ENCODE peak calls at places on chromosomes 6 and 20, in seven cellular contexts. One of them, this sample, is unnamed.

GRCh38 chr20:37736132-37736531 is 42.3 kb downstream of the CTNNBL1 start:
- DNase-seq in A549: no peak
- DNase-seq in tibial nerve: no peak
- DNase-seq in H1: no peak
- DNase-seq in stomach: no peak
- DNase-seq in sigmoid colon: no peak
- DNase-seq in GM12878: no peak
- DNase-seq in this sample: no peak

GRCh38 chr6:30447237-30447636 is 42.1 kb upstream of the HLA-E start:
- DNase-seq in A549: peak
- DNase-seq in tibial nerve: no peak
- DNase-seq in H1: peak
- DNase-seq in stomach: no peak
- DNase-seq in sigmoid colon: no peak
- DNase-seq in GM12878: no peak
- DNase-seq in this sample: no peak

GRCh38 chr20:64233725-64234124 is 21.8 kb upstream of the PCMTD2 start:
- DNase-seq in A549: no peak
- DNase-seq in tibial nerve: no peak
- DNase-seq in H1: no peak
- DNase-seq in stomach: peak
- DNase-seq in sigmoid colon: no peak
- DNase-seq in GM12878: no peak
- DNase-seq in this sample: no peak

GRCh38 chr6:166167801-166168615 is at the start of gene TBXT:
- DNase-seq in A549: no peak
- DNase-seq in tibial nerve: no peak
- DNase-seq in H1: peak
- DNase-seq in stomach: no peak
- DNase-seq in sigmoid colon: no peak
- DNase-seq in GM12878: peak
- DNase-seq in this sample: no peak

GRCh38 chr6:16514249-16514648 is 247.0 kb downstream of the ATXN1 start:
- DNase-seq in A549: peak
- DNase-seq in tibial nerve: peak
- DNase-seq in H1: no peak
- DNase-seq in stomach: no peak
- DNase-seq in sigmoid colon: no peak
- DNase-seq in GM12878: no peak
- DNase-seq in this sample: no peak

GRCh38 chr6:137025786-137026730 is 18.7 kb downstream of the IL20RA start:
- DNase-seq in A549: no peak
- DNase-seq in tibial nerve: no peak
- DNase-seq in H1: no peak
- DNase-seq in stomach: no peak
- DNase-seq in sigmoid colon: no peak
- DNase-seq in GM12878: peak
- DNase-seq in this sample: no peak

GRCh38 chr20:19756756-19757486 is 1.1 kb upstream of the RIN2 start:
- DNase-seq in A549: no peak
- DNase-seq in tibial nerve: no peak
- DNase-seq in H1: no peak
- DNase-seq in stomach: peak
- DNase-seq in sigmoid colon: peak
- DNase-seq in GM12878: no peak
- DNase-seq in this sample: no peak

GRCh38 chr20:24816907-24817306 is 132.2 kb upstream of the CST7 start:
- DNase-seq in A549: no peak
- DNase-seq in tibial nerve: no peak
- DNase-seq in H1: no peak
- DNase-seq in stomach: no peak
- DNase-seq in sigmoid colon: no peak
- DNase-seq in GM12878: no peak
- DNase-seq in this sample: peak

GRCh38 chr20:49712918-49713778 is 530 bp downstream of the B4GALT5 start:
- DNase-seq in A549: no peak
- DNase-seq in tibial nerve: no peak
- DNase-seq in H1: peak
- DNase-seq in stomach: peak
- DNase-seq in sigmoid colon: peak
- DNase-seq in GM12878: no peak
- DNase-seq in this sample: peak

GRCh38 chr6:26550250-26550993 is 12.3 kb downstream of the HMGN4 start:
- DNase-seq in A549: peak
- DNase-seq in tibial nerve: no peak
- DNase-seq in H1: peak
- DNase-seq in stomach: peak
- DNase-seq in sigmoid colon: peak
- DNase-seq in GM12878: no peak
- DNase-seq in this sample: no peak

GRCh38 chr6:135066806-135067205 is 12.2 kb upstream of the HBS1L start:
- DNase-seq in A549: no peak
- DNase-seq in tibial nerve: no peak
- DNase-seq in H1: no peak
- DNase-seq in stomach: no peak
- DNase-seq in sigmoid colon: no peak
- DNase-seq in GM12878: no peak
- DNase-seq in this sample: no peak

GRCh38 chr6:126176266-126176665 is 163.6 kb upstream of the CENPW start:
- DNase-seq in A549: peak
- DNase-seq in tibial nerve: no peak
- DNase-seq in H1: no peak
- DNase-seq in stomach: no peak
- DNase-seq in sigmoid colon: no peak
- DNase-seq in GM12878: no peak
- DNase-seq in this sample: no peak

GRCh38 chr6:14880717-14881116 is 365.2 kb upstream of the JARID2 start:
- DNase-seq in A549: no peak
- DNase-seq in tibial nerve: no peak
- DNase-seq in H1: no peak
- DNase-seq in stomach: no peak
- DNase-seq in sigmoid colon: no peak
- DNase-seq in GM12878: no peak
- DNase-seq in this sample: no peak

GRCh38 chr6:145814035-145814500 is 527 bp downstream of the FBXO30 start:
- DNase-seq in A549: peak
- DNase-seq in tibial nerve: no peak
- DNase-seq in H1: no peak
- DNase-seq in stomach: no peak
- DNase-seq in sigmoid colon: peak
- DNase-seq in GM12878: peak
- DNase-seq in this sample: no peak

GRCh38 chr20:4484431-4485057 is 237.2 kb upstream of the PRND start:
- DNase-seq in A549: no peak
- DNase-seq in tibial nerve: no peak
- DNase-seq in H1: no peak
- DNase-seq in stomach: no peak
- DNase-seq in sigmoid colon: no peak
- DNase-seq in GM12878: no peak
- DNase-seq in this sample: no peak

GRCh38 chr6:132334517-132334876 is 66.8 kb downstream of the MOXD1 start:
- DNase-seq in A549: no peak
- DNase-seq in tibial nerve: no peak
- DNase-seq in H1: no peak
- DNase-seq in stomach: no peak
- DNase-seq in sigmoid colon: no peak
- DNase-seq in GM12878: no peak
- DNase-seq in this sample: no peak

GRCh38 chr6:116969211-116969863 is 92.3 kb downstream of the RFX6 start:
- DNase-seq in A549: peak
- DNase-seq in tibial nerve: no peak
- DNase-seq in H1: no peak
- DNase-seq in stomach: peak
- DNase-seq in sigmoid colon: no peak
- DNase-seq in GM12878: no peak
- DNase-seq in this sample: no peak

GRCh38 chr6:52499026-52499425 is 77.8 kb downstream of the TRAM2 start:
- DNase-seq in A549: no peak
- DNase-seq in tibial nerve: no peak
- DNase-seq in H1: peak
- DNase-seq in stomach: no peak
- DNase-seq in sigmoid colon: no peak
- DNase-seq in GM12878: no peak
- DNase-seq in this sample: no peak
- H3K27ac ChIP-seq in A549: peak
- H3K27ac ChIP-seq in tibial nerve: no peak
- H3K27ac ChIP-seq in H1: no peak
- H3K27ac ChIP-seq in stomach: peak
- H3K27ac ChIP-seq in sigmoid colon: peak
- H3K27ac ChIP-seq in GM12878: peak
- H3K27ac ChIP-seq in this sample: no peak

DNA sequence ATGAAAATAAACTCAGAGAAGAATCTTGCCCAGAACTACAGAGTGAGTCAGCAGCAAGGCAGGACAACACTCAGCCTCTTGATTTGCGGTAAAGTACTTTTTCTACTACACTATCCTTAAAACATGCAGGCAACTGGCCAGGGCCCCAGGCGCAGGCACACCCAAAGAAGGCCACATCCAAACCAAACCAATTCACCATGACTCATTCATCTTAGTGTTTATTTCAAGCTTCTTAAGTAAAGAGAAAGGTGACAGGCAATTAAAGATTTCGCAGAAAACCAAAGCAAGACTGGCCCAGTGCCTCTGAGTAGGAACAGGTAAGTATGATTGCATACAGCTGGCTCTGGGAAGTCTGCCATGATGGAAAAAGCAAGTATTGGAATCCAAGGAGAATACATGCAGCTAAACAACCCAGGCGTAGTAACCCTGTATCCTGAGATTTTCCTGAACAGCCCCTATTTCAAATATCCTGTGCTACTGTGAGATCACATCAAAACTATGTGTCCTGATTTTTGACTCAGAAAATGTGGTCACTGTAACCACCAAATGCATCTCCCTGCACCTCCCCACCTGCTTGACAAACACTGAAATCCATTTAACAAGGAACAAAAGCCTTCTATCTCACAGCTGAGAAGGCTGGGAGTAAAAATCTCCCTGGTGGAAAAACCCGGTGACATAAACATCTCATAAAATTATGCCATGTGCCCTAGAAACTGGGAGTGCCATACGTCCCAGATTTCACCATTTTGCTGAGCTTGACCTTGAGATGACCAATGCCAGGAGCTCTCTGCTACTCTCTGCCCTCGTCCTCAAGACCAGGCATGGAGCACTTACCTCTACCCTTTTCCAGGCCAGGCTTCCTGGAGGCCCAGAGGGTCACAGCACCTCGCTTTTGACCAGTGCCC is 12.4 kb downstream of the WFDC3 start:
- DNase-seq in A549: peak
- DNase-seq in tibial nerve: peak
- DNase-seq in H1: no peak
- DNase-seq in stomach: peak
- DNase-seq in sigmoid colon: peak
- DNase-seq in GM12878: no peak
- DNase-seq in this sample: peak
- TF ChIP-seq EP300 in A549: no peak
- TF ChIP-seq EP300 in tibial nerve: no peak
- TF ChIP-seq EP300 in H1: no peak
- TF ChIP-seq EP300 in stomach: peak
- TF ChIP-seq EP300 in sigmoid colon: peak
- TF ChIP-seq EP300 in GM12878: no peak
- TF ChIP-seq EP300 in this sample: no peak

GRCh38 chr20:44720617-44720993 is 5.4 kb downstream of the CCN5 start:
- DNase-seq in A549: peak
- DNase-seq in tibial nerve: no peak
- DNase-seq in H1: no peak
- DNase-seq in stomach: no peak
- DNase-seq in sigmoid colon: no peak
- DNase-seq in GM12878: no peak
- DNase-seq in this sample: no peak

GRCh38 chr20:44715495-44716308 is 533 bp downstream of the CCN5 start:
- DNase-seq in A549: no peak
- DNase-seq in tibial nerve: no peak
- DNase-seq in H1: no peak
- DNase-seq in stomach: no peak
- DNase-seq in sigmoid colon: peak
- DNase-seq in GM12878: no peak
- DNase-seq in this sample: no peak

GRCh38 chr20:44716309-44717106 is 1.3 kb downstream of the CCN5 start:
- DNase-seq in A549: no peak
- DNase-seq in tibial nerve: no peak
- DNase-seq in H1: no peak
- DNase-seq in stomach: no peak
- DNase-seq in sigmoid colon: peak
- DNase-seq in GM12878: no peak
- DNase-seq in this sample: no peak

GRCh38 chr20:44719841-44720240 is 4.7 kb downstream of the CCN5 start:
- DNase-seq in A549: no peak
- DNase-seq in tibial nerve: no peak
- DNase-seq in H1: no peak
- DNase-seq in stomach: no peak
- DNase-seq in sigmoid colon: no peak
- DNase-seq in GM12878: no peak
- DNase-seq in this sample: no peak

GRCh38 chr20:44717986-44718385 is 2.8 kb downstream of the CCN5 start:
- DNase-seq in A549: peak
- DNase-seq in tibial nerve: no peak
- DNase-seq in H1: peak
- DNase-seq in stomach: no peak
- DNase-seq in sigmoid colon: peak
- DNase-seq in GM12878: no peak
- DNase-seq in this sample: no peak
- TF ChIP-seq CTCF in A549: peak
- TF ChIP-seq CTCF in tibial nerve: peak
- TF ChIP-seq CTCF in H1: peak
- TF ChIP-seq CTCF in stomach: no peak
- TF ChIP-seq CTCF in sigmoid colon: no peak
- TF ChIP-seq CTCF in GM12878: no peak
- TF ChIP-seq CTCF in this sample: no peak

GRCh38 chr6:157270308-157270707 is 53.0 kb downstream of the TMEM242 start:
- DNase-seq in A549: no peak
- DNase-seq in tibial nerve: no peak
- DNase-seq in H1: no peak
- DNase-seq in stomach: no peak
- DNase-seq in sigmoid colon: no peak
- DNase-seq in GM12878: no peak
- DNase-seq in this sample: no peak

GRCh38 chr6:157271441-157271840 is 51.9 kb downstream of the TMEM242 start:
- DNase-seq in A549: no peak
- DNase-seq in tibial nerve: no peak
- DNase-seq in H1: no peak
- DNase-seq in stomach: no peak
- DNase-seq in sigmoid colon: no peak
- DNase-seq in GM12878: no peak
- DNase-seq in this sample: no peak

GRCh38 chr6:157272372-157272771 is 50.9 kb downstream of the TMEM242 start:
- DNase-seq in A549: no peak
- DNase-seq in tibial nerve: no peak
- DNase-seq in H1: no peak
- DNase-seq in stomach: no peak
- DNase-seq in sigmoid colon: no peak
- DNase-seq in GM12878: no peak
- DNase-seq in this sample: no peak

GRCh38 chr6:157271911-157272310 is 51.4 kb downstream of the TMEM242 start:
- DNase-seq in A549: no peak
- DNase-seq in tibial nerve: no peak
- DNase-seq in H1: no peak
- DNase-seq in stomach: no peak
- DNase-seq in sigmoid colon: no peak
- DNase-seq in GM12878: no peak
- DNase-seq in this sample: no peak

GRCh38 chr6:157270916-157271315 is 52.4 kb downstream of the TMEM242 start:
- DNase-seq in A549: no peak
- DNase-seq in tibial nerve: no peak
- DNase-seq in H1: no peak
- DNase-seq in stomach: no peak
- DNase-seq in sigmoid colon: no peak
- DNase-seq in GM12878: no peak
- DNase-seq in this sample: no peak
- H3K27ac ChIP-seq in A549: no peak
- H3K27ac ChIP-seq in tibial nerve: no peak
- H3K27ac ChIP-seq in H1: no peak
- H3K27ac ChIP-seq in stomach: no peak
- H3K27ac ChIP-seq in sigmoid colon: no peak
- H3K27ac ChIP-seq in GM12878: no peak
- H3K27ac ChIP-seq in this sample: no peak